ENCODE peak calls at places on chromosomes 13 and 19, in six cellular contexts. E, Z, N, P, Y and H are unnamed samples.

GRCh38 chr19:56377105-56377924 is 16.0 kb downstream of the ZNF582 start:
- DNase-seq in P (no peak), N (no peak), Z (no peak), Y (no peak), E (no peak), H (no peak)

GRCh38 chr19:48396871-48397176 is 3.4 kb downstream of the GRIN2D start:
- DNase-seq in E (no peak), Y (no peak), N (no peak), Z (no peak), P (no peak), H (no peak)

GRCh38 chr19:12721656-12722565 is 1.8 kb downstream of the TNPO2 start:
- DNase-seq in Y (peak), Z (peak), P (no peak), N (peak), E (peak), H (peak)

GRCh38 chr19:48064509-48064908 is 20.6 kb upstream of the CABP5 start:
- DNase-seq in E (no peak), P (no peak), N (no peak), Y (no peak), Z (no peak), H (no peak)

GRCh38 chr19:2089001-2089711 is 7.0 kb downstream of the MOB3A start:
- DNase-seq in E (no peak), Z (no peak), N (peak), P (no peak), Y (no peak), H (no peak)

GRCh38 chr19:58571575-58571947 is 1.6 kb downstream of the MZF1 start:
- DNase-seq in P (no peak), Z (no peak), N (no peak), Y (no peak), E (no peak), H (peak)

GRCh38 chr19:15320118-15320517 is 12.2 kb downstream of the BRD4 start:
- DNase-seq in N (no peak), E (no peak), P (no peak), Z (no peak), Y (no peak), H (no peak)

GRCh38 chr13:96214804-96215445 is 125.0 kb downstream of the HS6ST3 start:
- DNase-seq in Y (no peak), P (no peak), Z (no peak), N (no peak), E (no peak), H (no peak)